ENCODE peak calls at places on chromosomes 2 and 18, in four cellular contexts. M is WTC11, I is nephron progenitor cell, S is type B pancreatic cell. C is an unnamed sample.

GRCh38 chr2:148644885-148645134 is 259 bp downstream of the EPC2 start:
- DNase-seq in M (no peak), I (no peak), S (no peak), C (no peak)

GRCh38 chr2:69030791-69031190 is 17.8 kb downstream of the ANTXR1 start:
- DNase-seq in M (no peak), I (no peak), S (no peak), C (no peak)

GRCh38 chr2:213036836-213037235 is 114.6 kb downstream of the IKZF2 start:
- DNase-seq in M (no peak), I (no peak), S (no peak), C (no peak)

GRCh38 chr2:100610381-100610831 is 47.6 kb downstream of the PDCL3 start:
- DNase-seq in M (peak), I (peak), S (peak), C (peak)

GRCh38 chr2:63790913-63791312 is 50.8 kb upstream of the UGP2 start:
- DNase-seq in M (no peak), I (no peak), S (no peak), C (no peak)

GRCh38 chr2:144836635-144837350 is 316.9 kb upstream of the ZEB2 start:
- DNase-seq in M (no peak), I (no peak), S (no peak), C (no peak)

GRCh38 chr2:17538022-17538843 is 2.3 kb upstream of the VSNL1 start:
- DNase-seq in M (peak), I (peak), S (no peak), C (no peak)

GRCh38 chr2:207662203-207662602 is 37.0 kb upstream of the METTL21A start:
- DNase-seq in M (no peak), I (no peak), S (no peak), C (no peak)

DNA sequence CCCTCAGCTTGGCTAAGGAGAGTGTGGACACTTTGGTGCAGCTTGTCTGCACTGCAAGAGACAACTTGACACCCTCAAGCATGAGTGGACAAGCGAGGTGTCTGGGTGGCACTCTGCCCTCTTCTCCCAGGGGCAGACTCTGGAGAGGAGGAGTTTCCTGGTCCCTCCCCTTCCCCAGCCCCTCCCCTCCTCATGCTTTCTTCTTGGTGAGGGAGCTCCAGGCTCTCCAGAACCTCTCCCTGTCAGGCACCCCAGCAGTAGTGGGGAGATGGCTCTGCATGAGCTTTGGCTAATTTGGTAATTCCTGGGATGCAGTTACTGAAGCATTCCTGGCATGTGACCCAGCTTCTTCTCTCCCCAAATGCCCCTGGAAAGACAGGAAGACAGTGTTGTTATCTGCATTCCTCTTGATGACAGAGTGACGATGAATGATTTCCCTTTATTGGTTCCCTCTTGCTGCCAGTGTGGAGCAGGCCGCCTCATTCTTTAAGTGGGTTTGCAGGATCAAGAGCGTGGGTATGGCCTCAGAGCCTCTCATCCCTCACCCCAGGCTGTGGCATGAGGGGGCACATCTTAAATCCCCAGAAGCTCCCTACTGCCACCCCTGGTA is 89.2 kb downstream of the STPG4 start:
- DNase-seq in M (no peak), I (no peak), S (no peak), C (no peak)
- TF ChIP-seq CTCF in M (no peak), I (no peak), S (no peak), C (no peak)

DNA sequence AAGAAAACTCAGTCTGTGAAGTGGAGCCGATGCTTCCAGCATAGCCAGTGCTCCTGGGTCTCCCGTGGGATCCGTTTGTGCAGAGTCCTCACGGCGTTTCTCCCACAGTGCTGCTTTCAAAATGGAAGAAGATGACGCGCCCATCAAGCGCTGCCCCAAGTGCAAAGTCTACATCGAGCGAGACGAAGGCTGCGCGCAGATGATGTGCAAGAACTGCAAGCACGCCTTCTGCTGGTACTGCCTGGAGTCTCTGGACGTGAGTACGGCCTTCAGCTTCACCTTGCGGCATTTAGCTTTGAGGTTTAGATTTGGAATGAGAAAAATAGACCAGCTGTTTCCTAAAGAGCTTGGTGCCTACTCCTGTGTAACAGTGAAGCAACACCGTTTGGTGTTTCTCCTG is 107.0 kb downstream of the RNF144A start:
- DNase-seq in M (no peak), I (no peak), S (no peak), C (no peak)
- TF ChIP-seq CTCF in M (no peak), I (no peak), S (no peak), C (no peak)

GRCh38 chr18:75612491-75612890 is 185.0 kb upstream of the SMIM21 start:
- DNase-seq in M (no peak), I (no peak), S (no peak), C (no peak)
- TF ChIP-seq CTCF in M (no peak), I (no peak), S (no peak), C (no peak)

DNA sequence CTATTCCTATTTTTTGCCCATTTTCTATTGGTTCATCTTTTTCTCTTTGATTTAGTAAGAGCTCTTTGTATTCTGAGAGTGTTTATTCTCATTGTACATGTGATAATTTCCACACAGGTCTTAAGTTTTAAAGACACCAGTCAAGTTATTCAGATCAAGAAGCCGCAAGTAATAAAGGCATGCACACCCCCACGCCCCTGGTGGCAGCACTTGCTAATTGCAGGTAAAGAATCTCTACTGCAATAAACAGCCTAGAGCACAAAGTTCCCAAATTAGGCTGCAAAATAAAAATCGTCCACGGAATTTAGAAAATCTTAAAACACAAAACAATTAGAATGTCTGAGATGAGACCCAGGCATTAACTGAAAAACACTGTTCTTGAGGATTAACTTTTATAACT is 45.2 kb downstream of the ST3GAL5 start:
- DNase-seq in M (peak), I (no peak), S (no peak), C (no peak)
- TF ChIP-seq CTCF in M (peak), I (peak), S (peak), C (peak)

DNA sequence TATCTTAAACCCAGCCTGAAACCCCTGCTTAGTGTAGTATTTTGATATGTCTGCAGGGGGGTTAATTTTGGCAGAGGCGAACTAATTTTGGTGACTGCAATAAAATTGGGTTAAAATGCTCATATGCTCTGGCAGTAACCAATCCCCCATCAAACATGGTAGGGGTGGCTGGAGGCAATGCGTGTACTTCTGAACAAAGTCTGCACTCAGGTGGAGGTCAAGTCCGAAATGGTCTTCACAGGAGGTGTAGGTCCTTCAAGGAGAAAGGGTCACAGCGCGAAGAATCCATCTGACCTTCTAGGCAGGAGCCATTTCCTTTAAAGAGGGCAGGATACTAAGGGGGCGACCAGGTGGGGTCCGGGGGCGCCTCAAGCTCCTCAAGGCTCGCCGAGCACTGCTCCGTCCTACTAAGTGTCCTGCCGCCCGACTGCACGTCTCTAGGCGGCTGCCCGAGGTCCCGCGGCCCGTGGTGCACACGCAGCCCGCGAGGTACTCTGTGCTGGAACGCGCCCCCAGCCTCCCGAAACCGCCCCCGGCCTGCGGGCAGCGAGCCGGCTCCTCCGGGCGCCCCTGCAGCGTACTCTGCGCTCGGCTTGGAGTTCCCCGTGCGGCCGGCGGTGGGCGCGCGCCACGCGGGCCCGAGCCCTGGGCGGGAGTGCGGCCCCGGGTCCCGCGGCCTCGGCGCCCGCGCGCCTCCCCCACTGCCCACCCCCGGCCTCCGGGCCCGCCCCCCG is 1.7 kb upstream of the LDLRAD4 start:
- DNase-seq in M (peak), I (peak), S (no peak), C (peak)
- TF ChIP-seq CTCF in M (no peak), I (no peak), S (peak), C (no peak)

GRCh38 chr18:63843008-63843407 is 44.5 kb upstream of the SERPINB2 start:
- DNase-seq in M (no peak), I (no peak), S (no peak), C (no peak)

GRCh38 chr18:63850010-63850409 is 37.5 kb upstream of the SERPINB2 start:
- DNase-seq in M (peak), I (peak), S (no peak), C (no peak)

GRCh38 chr18:63848159-63848558 is 39.3 kb upstream of the SERPINB2 start:
- DNase-seq in M (no peak), I (peak), S (no peak), C (no peak)

DNA sequence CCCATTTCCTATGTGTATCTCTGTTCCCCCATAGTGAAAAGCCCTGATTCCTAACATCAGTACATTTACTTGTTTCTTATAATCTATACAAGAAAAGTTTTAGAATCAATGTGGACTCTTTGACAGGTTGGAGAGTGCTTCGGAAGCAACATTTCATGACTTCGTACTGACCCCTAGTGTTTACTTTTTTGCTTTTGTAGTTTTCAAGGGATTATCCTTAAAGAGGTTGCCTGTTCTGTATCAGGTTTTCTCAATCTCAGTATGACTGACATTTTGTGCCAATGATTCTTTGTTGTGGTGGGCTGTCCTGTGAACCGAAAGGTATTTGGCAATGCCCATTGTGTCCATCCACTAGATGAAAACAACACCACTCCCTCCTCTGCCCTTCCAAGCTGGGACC is 43.3 kb upstream of the SERPINB2 start:
- DNase-seq in M (no peak), I (no peak), S (no peak), C (no peak)
- TF ChIP-seq CTCF in M (no peak), I (peak), S (peak), C (peak)

GRCh38 chr2:43152711-43153627 is 73.4 kb downstream of the ZFP36L2 start:
- DNase-seq in M (no peak), I (no peak), S (no peak), C (no peak)
- TF ChIP-seq CTCF in M (no peak), I (no peak), S (no peak), C (no peak)